ENCODE peak calls at places on chromosomes 7 and 10, in ten cellular contexts. One of them, this sample, is unnamed. For H3K36me3, the result is how much of the 10 kb centered on the place peaks cover.

GRCh38 chr7:2996141-2996540 is 47.5 kb downstream of the CARD11 start:
- DNase-seq in NT2/D1: no peak
- DNase-seq in Caco-2: no peak
- DNase-seq in CD8-positive, alpha-beta T cell: no peak
- DNase-seq in fibroblast of lung: no peak
- DNase-seq in effector memory CD4-positive, alpha-beta T cell: no peak
- DNase-seq in aorta: no peak
- DNase-seq in left ventricle myocardium inferior: no peak
- DNase-seq in cardiac muscle cell: no peak
- DNase-seq in transverse colon: no peak
- DNase-seq in this sample: no peak

GRCh38 chr10:106566871-106567270 is 597.6 kb downstream of the SORCS1 start:
- DNase-seq in aorta: no peak
- DNase-seq in transverse colon: no peak
- DNase-seq in cardiac muscle cell: no peak
- DNase-seq in left ventricle myocardium inferior: no peak
- DNase-seq in Caco-2: no peak
- DNase-seq in CD8-positive, alpha-beta T cell: no peak
- DNase-seq in effector memory CD4-positive, alpha-beta T cell: no peak
- DNase-seq in NT2/D1: no peak
- DNase-seq in fibroblast of lung: no peak
- DNase-seq in this sample: no peak

GRCh38 chr10:125983161-125983560 is 86.8 kb downstream of the FANK1 start:
- DNase-seq in aorta: no peak
- DNase-seq in transverse colon: no peak
- DNase-seq in Caco-2: no peak
- DNase-seq in fibroblast of lung: peak
- DNase-seq in CD8-positive, alpha-beta T cell: no peak
- DNase-seq in left ventricle myocardium inferior: no peak
- DNase-seq in NT2/D1: no peak
- DNase-seq in cardiac muscle cell: no peak
- DNase-seq in effector memory CD4-positive, alpha-beta T cell: no peak
- DNase-seq in this sample: no peak

GRCh38 chr10:99506416-99506815 is 26.3 kb upstream of the NKX2-3 start:
- DNase-seq in cardiac muscle cell: no peak
- DNase-seq in fibroblast of lung: no peak
- DNase-seq in CD8-positive, alpha-beta T cell: no peak
- DNase-seq in effector memory CD4-positive, alpha-beta T cell: no peak
- DNase-seq in NT2/D1: no peak
- DNase-seq in transverse colon: no peak
- DNase-seq in left ventricle myocardium inferior: no peak
- DNase-seq in aorta: no peak
- DNase-seq in Caco-2: no peak
- DNase-seq in this sample: no peak

GRCh38 chr10:17229967-17230682 is 2.1 kb downstream of the VIM start:
- DNase-seq in cardiac muscle cell: peak
- DNase-seq in fibroblast of lung: peak
- DNase-seq in left ventricle myocardium inferior: peak
- DNase-seq in transverse colon: peak
- DNase-seq in aorta: peak
- DNase-seq in effector memory CD4-positive, alpha-beta T cell: peak
- DNase-seq in NT2/D1: no peak
- DNase-seq in Caco-2: peak
- DNase-seq in CD8-positive, alpha-beta T cell: peak
- DNase-seq in this sample: peak

GRCh38 chr7:66140924-66141323 is 26.3 kb downstream of the CRCP start:
- DNase-seq in effector memory CD4-positive, alpha-beta T cell: no peak
- DNase-seq in transverse colon: peak
- DNase-seq in aorta: no peak
- DNase-seq in cardiac muscle cell: peak
- DNase-seq in fibroblast of lung: peak
- DNase-seq in NT2/D1: peak
- DNase-seq in Caco-2: peak
- DNase-seq in CD8-positive, alpha-beta T cell: no peak
- DNase-seq in left ventricle myocardium inferior: peak
- DNase-seq in this sample: peak

GRCh38 chr10:123009105-123009805 is 449 bp downstream of the ACADSB start:
- DNase-seq in transverse colon: peak
- DNase-seq in Caco-2: peak
- DNase-seq in CD8-positive, alpha-beta T cell: peak
- DNase-seq in left ventricle myocardium inferior: peak
- DNase-seq in fibroblast of lung: peak
- DNase-seq in NT2/D1: no peak
- DNase-seq in cardiac muscle cell: peak
- DNase-seq in aorta: peak
- DNase-seq in effector memory CD4-positive, alpha-beta T cell: no peak
- DNase-seq in this sample: peak

GRCh38 chr7:84336303-84336702 is 141.7 kb upstream of the SEMA3A start:
- DNase-seq in CD8-positive, alpha-beta T cell: no peak
- DNase-seq in fibroblast of lung: peak
- DNase-seq in left ventricle myocardium inferior: no peak
- DNase-seq in effector memory CD4-positive, alpha-beta T cell: no peak
- DNase-seq in cardiac muscle cell: peak
- DNase-seq in transverse colon: no peak
- DNase-seq in NT2/D1: no peak
- DNase-seq in aorta: no peak
- DNase-seq in Caco-2: peak
- DNase-seq in this sample: no peak

GRCh38 chr10:59362991-59363390 is 642 bp upstream of the FAM13C start:
- DNase-seq in fibroblast of lung: peak
- DNase-seq in transverse colon: peak
- DNase-seq in cardiac muscle cell: peak
- DNase-seq in NT2/D1: peak
- DNase-seq in CD8-positive, alpha-beta T cell: no peak
- DNase-seq in Caco-2: peak
- DNase-seq in aorta: peak
- DNase-seq in left ventricle myocardium inferior: peak
- DNase-seq in effector memory CD4-positive, alpha-beta T cell: no peak
- DNase-seq in this sample: peak

GRCh38 chr10:102669206-102670064 is 25.2 kb downstream of the TRIM8 start:
- DNase-seq in cardiac muscle cell: no peak
- DNase-seq in left ventricle myocardium inferior: peak
- DNase-seq in NT2/D1: no peak
- DNase-seq in effector memory CD4-positive, alpha-beta T cell: no peak
- DNase-seq in Caco-2: no peak
- DNase-seq in fibroblast of lung: peak
- DNase-seq in transverse colon: peak
- DNase-seq in aorta: peak
- DNase-seq in CD8-positive, alpha-beta T cell: no peak
- DNase-seq in this sample: no peak

GRCh38 chr7:134548877-134549276 is at the start of gene AKR1B15:
- DNase-seq in NT2/D1: no peak
- DNase-seq in CD8-positive, alpha-beta T cell: no peak
- DNase-seq in effector memory CD4-positive, alpha-beta T cell: no peak
- DNase-seq in aorta: no peak
- DNase-seq in transverse colon: no peak
- DNase-seq in cardiac muscle cell: peak
- DNase-seq in fibroblast of lung: no peak
- DNase-seq in left ventricle myocardium inferior: no peak
- DNase-seq in Caco-2: no peak
- DNase-seq in this sample: no peak

GRCh38 chr7:40755438-40755837 is 620.6 kb downstream of the SUGCT start:
- DNase-seq in CD8-positive, alpha-beta T cell: no peak
- DNase-seq in transverse colon: no peak
- DNase-seq in aorta: no peak
- DNase-seq in NT2/D1: no peak
- DNase-seq in left ventricle myocardium inferior: no peak
- DNase-seq in cardiac muscle cell: no peak
- DNase-seq in Caco-2: no peak
- DNase-seq in fibroblast of lung: no peak
- DNase-seq in effector memory CD4-positive, alpha-beta T cell: no peak
- DNase-seq in this sample: no peak

GRCh38 chr10:121928528-121928884 is 675 bp upstream of the ATE1 start:
- DNase-seq in Caco-2: no peak
- DNase-seq in effector memory CD4-positive, alpha-beta T cell: no peak
- DNase-seq in CD8-positive, alpha-beta T cell: peak
- DNase-seq in NT2/D1: no peak
- DNase-seq in fibroblast of lung: peak
- DNase-seq in cardiac muscle cell: no peak
- DNase-seq in aorta: no peak
- DNase-seq in left ventricle myocardium inferior: peak
- DNase-seq in transverse colon: no peak
- DNase-seq in this sample: no peak

GRCh38 chr10:6936931-6937330 is 356.9 kb upstream of the PRKCQ start:
- DNase-seq in cardiac muscle cell: no peak
- DNase-seq in Caco-2: no peak
- DNase-seq in aorta: no peak
- DNase-seq in left ventricle myocardium inferior: no peak
- DNase-seq in effector memory CD4-positive, alpha-beta T cell: no peak
- DNase-seq in CD8-positive, alpha-beta T cell: no peak
- DNase-seq in transverse colon: no peak
- DNase-seq in fibroblast of lung: no peak
- DNase-seq in NT2/D1: no peak
- DNase-seq in this sample: peak
- H3K4me3 ChIP-seq in cardiac muscle cell: no peak
- H3K4me3 ChIP-seq in Caco-2: no peak
- H3K4me3 ChIP-seq in aorta: no peak
- H3K4me3 ChIP-seq in left ventricle myocardium inferior: no peak
- H3K4me3 ChIP-seq in effector memory CD4-positive, alpha-beta T cell: no peak
- H3K4me3 ChIP-seq in CD8-positive, alpha-beta T cell: no peak
- H3K4me3 ChIP-seq in transverse colon: no peak
- H3K4me3 ChIP-seq in fibroblast of lung: no peak
- H3K4me3 ChIP-seq in NT2/D1: no peak
- H3K4me3 ChIP-seq in this sample: no peak

DNA sequence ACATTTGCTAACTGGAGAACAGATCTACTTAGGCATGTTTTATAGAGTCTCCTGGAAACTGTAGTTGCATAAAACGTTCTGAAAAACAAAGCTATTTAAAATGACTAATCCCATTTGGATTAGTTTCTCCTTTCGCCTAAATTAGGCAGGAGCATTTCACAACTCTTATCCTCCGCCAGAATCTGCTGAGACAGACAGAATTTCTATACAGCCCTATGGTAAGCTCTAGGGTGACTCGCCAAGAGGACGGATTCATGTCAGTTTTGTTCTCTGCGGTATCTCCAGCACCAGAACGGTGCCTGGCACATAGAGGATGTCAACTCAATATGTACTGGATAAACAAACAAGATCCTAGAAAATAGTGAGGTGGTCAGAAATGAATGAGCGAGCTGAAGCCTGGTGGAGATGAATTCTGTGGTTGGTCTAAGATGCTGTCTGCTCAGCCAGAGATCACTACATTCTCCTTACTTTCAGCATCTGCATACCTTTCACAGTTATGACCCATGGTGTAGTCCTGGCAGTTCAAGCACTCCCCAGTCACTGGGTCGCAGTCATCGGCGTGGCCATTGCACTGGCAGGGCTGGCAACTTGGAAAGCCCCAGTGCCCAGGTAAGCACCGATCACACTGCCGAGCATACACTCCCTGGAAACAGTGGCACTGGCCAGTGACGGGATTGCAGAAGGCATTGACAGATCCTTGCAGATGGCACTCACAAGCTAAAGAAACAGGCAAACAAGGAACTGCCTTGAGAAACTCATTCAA is 44.0 kb downstream of the LAMB1 start:
- DNase-seq in CD8-positive, alpha-beta T cell: no peak
- DNase-seq in cardiac muscle cell: peak
- DNase-seq in effector memory CD4-positive, alpha-beta T cell: no peak
- DNase-seq in left ventricle myocardium inferior: no peak
- DNase-seq in fibroblast of lung: peak
- DNase-seq in NT2/D1: no peak
- DNase-seq in aorta: no peak
- DNase-seq in transverse colon: no peak
- DNase-seq in Caco-2: no peak
- DNase-seq in this sample: no peak
- H3K36me3 ChIP-seq in CD8-positive, alpha-beta T cell: under half
- H3K36me3 ChIP-seq in cardiac muscle cell: under half
- H3K36me3 ChIP-seq in effector memory CD4-positive, alpha-beta T cell: under half
- H3K36me3 ChIP-seq in left ventricle myocardium inferior: half or more
- H3K36me3 ChIP-seq in fibroblast of lung: under half
- H3K36me3 ChIP-seq in NT2/D1: half or more
- H3K36me3 ChIP-seq in aorta: under half
- H3K36me3 ChIP-seq in transverse colon: under half
- H3K36me3 ChIP-seq in Caco-2: under half
- H3K36me3 ChIP-seq in this sample: half or more

DNA sequence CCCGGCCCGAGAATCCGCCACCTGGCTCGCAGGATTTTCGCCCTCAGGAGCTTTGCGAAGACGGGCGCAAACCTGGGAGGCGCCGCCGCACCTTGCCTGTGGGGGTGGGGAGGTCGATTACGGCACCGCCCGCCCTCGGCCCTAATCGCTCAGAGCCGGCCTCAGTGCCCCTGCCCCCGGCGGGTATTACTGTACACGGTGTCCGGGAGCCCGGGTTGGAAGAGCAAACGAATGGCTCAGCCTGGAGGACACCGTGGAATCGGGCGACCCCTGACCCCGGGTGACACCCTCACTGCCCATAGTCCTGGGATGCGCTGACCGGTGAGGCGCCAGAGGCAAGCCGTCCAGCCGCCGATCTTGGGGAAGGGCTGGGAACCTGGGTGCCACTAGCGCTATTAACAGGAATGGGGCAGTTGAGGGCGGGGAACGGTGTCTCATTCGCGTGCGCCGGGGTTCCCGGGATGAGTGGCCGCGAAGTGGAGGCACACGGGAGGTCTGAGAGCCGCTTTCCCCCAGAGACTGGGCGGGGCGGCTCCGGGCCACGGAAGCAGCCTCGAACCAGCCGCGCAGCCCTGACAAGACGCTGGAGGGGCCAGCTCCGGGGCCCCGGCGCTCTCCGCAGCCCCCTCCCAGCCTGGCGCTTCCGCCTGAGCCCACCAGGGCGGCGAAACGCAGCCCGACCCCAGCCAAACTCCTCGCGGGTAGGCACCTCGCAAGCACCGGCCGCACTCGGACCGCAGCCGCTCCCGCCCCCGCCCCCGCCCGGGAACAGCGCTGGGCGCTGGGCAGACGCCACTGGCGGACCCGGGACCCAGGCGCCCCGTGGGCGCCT is 167.5 kb downstream of the NRF1 start:
- DNase-seq in cardiac muscle cell: no peak
- DNase-seq in CD8-positive, alpha-beta T cell: no peak
- DNase-seq in NT2/D1: no peak
- DNase-seq in fibroblast of lung: no peak
- DNase-seq in effector memory CD4-positive, alpha-beta T cell: no peak
- DNase-seq in transverse colon: no peak
- DNase-seq in aorta: no peak
- DNase-seq in left ventricle myocardium inferior: no peak
- DNase-seq in Caco-2: no peak
- DNase-seq in this sample: no peak
- H3K4me3 ChIP-seq in cardiac muscle cell: peak
- H3K4me3 ChIP-seq in CD8-positive, alpha-beta T cell: peak
- H3K4me3 ChIP-seq in NT2/D1: peak
- H3K4me3 ChIP-seq in fibroblast of lung: no peak
- H3K4me3 ChIP-seq in effector memory CD4-positive, alpha-beta T cell: peak
- H3K4me3 ChIP-seq in transverse colon: peak
- H3K4me3 ChIP-seq in aorta: peak
- H3K4me3 ChIP-seq in left ventricle myocardium inferior: peak
- H3K4me3 ChIP-seq in Caco-2: peak
- H3K4me3 ChIP-seq in this sample: peak

DNA sequence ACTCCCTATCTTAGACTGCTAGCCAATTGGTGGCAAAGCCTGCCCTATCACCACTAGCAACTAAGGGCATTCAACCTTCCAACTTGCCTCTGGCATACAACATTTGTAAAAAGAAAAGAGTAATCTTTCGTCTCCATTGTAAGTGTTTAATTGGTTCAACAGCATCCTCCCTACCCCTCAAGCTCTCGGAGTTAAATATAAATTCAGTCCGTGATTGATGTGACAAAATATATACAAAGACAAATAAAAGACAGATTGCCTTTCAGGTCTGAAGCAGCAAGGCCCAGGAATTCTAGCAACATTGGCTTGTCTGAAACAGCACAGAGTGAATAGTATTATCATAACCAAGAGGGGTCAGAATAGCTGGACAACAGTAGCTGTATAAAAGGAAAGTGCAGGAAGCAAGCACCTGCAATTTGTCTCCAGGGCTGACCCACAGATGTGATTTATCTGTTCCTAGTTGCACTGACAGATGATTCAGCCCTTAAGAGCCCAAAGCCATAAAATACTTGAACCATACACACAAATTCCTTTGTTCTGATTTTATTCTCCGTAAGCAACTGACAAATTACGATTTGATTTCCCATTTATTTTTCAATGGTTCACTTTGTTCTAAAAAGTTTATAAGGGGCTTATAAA is 47.7 kb upstream of the ANKRD1 start:
- DNase-seq in transverse colon: no peak
- DNase-seq in left ventricle myocardium inferior: no peak
- DNase-seq in CD8-positive, alpha-beta T cell: no peak
- DNase-seq in cardiac muscle cell: peak
- DNase-seq in effector memory CD4-positive, alpha-beta T cell: no peak
- DNase-seq in aorta: no peak
- DNase-seq in Caco-2: no peak
- DNase-seq in NT2/D1: no peak
- DNase-seq in fibroblast of lung: peak
- DNase-seq in this sample: peak
- H3K36me3 ChIP-seq in transverse colon: under half
- H3K36me3 ChIP-seq in left ventricle myocardium inferior: under half
- H3K36me3 ChIP-seq in CD8-positive, alpha-beta T cell: under half
- H3K36me3 ChIP-seq in cardiac muscle cell: under half
- H3K36me3 ChIP-seq in effector memory CD4-positive, alpha-beta T cell: under half
- H3K36me3 ChIP-seq in aorta: under half
- H3K36me3 ChIP-seq in Caco-2: under half
- H3K36me3 ChIP-seq in NT2/D1: under half
- H3K36me3 ChIP-seq in fibroblast of lung: under half
- H3K36me3 ChIP-seq in this sample: under half